ENCODE peak calls at places on chromosomes 13 and 19, in seven cellular contexts. One of them, this sample, is unnamed.

GRCh38 chr13:42708391-42708790 is 73.0 kb upstream of the FAM216B start:
- DNase-seq in HepG2: no peak
- DNase-seq in H1: no peak
- DNase-seq in GM12878: no peak
- DNase-seq in HCT116: no peak
- DNase-seq in SK-N-SH: no peak
- DNase-seq in K562: no peak
- DNase-seq in this sample: no peak

GRCh38 chr13:101706651-101707050 is 254.2 kb downstream of the ITGBL1 start:
- DNase-seq in HCT116: no peak
- DNase-seq in HepG2: peak
- DNase-seq in H1: no peak
- DNase-seq in K562: no peak
- DNase-seq in GM12878: no peak
- DNase-seq in SK-N-SH: no peak
- DNase-seq in this sample: no peak

GRCh38 chr13:63938851-63939250 is 2523.2 kb upstream of the PCDH20 start:
- DNase-seq in HepG2: no peak
- DNase-seq in HCT116: no peak
- DNase-seq in SK-N-SH: no peak
- DNase-seq in H1: no peak
- DNase-seq in K562: no peak
- DNase-seq in GM12878: no peak
- DNase-seq in this sample: no peak

GRCh38 chr19:10749435-10750384 is 31.8 kb downstream of the DNM2 start:
- DNase-seq in GM12878: no peak
- DNase-seq in H1: no peak
- DNase-seq in SK-N-SH: no peak
- DNase-seq in HCT116: no peak
- DNase-seq in K562: no peak
- DNase-seq in HepG2: peak
- DNase-seq in this sample: no peak

GRCh38 chr13:99796175-99796819 is 175.3 kb downstream of the ZIC5 start:
- DNase-seq in K562: peak
- DNase-seq in HepG2: peak
- DNase-seq in H1: no peak
- DNase-seq in SK-N-SH: no peak
- DNase-seq in HCT116: no peak
- DNase-seq in GM12878: no peak
- DNase-seq in this sample: peak

GRCh38 chr19:29603308-29603707 is 2.8 kb upstream of the POP4 start:
- DNase-seq in H1: no peak
- DNase-seq in GM12878: no peak
- DNase-seq in K562: no peak
- DNase-seq in HCT116: no peak
- DNase-seq in SK-N-SH: no peak
- DNase-seq in HepG2: no peak
- DNase-seq in this sample: no peak

GRCh38 chr13:67043901-67044300 is 186.2 kb downstream of the PCDH9 start:
- DNase-seq in SK-N-SH: no peak
- DNase-seq in GM12878: no peak
- DNase-seq in K562: no peak
- DNase-seq in HCT116: no peak
- DNase-seq in H1: no peak
- DNase-seq in HepG2: no peak
- DNase-seq in this sample: no peak

GRCh38 chr19:31349160-31349881 is at the start of gene TSHZ3:
- DNase-seq in SK-N-SH: peak
- DNase-seq in K562: peak
- DNase-seq in H1: no peak
- DNase-seq in HCT116: no peak
- DNase-seq in HepG2: no peak
- DNase-seq in GM12878: no peak
- DNase-seq in this sample: peak

GRCh38 chr13:86572115-86572514 is 772.9 kb upstream of the SLITRK6 start:
- DNase-seq in K562: no peak
- DNase-seq in HepG2: no peak
- DNase-seq in GM12878: no peak
- DNase-seq in H1: no peak
- DNase-seq in HCT116: peak
- DNase-seq in SK-N-SH: no peak
- DNase-seq in this sample: no peak

GRCh38 chr13:110006304-110006703 is 219.9 kb upstream of the IRS2 start:
- DNase-seq in K562: no peak
- DNase-seq in GM12878: no peak
- DNase-seq in SK-N-SH: no peak
- DNase-seq in HCT116: peak
- DNase-seq in H1: no peak
- DNase-seq in HepG2: no peak
- DNase-seq in this sample: no peak

GRCh38 chr19:7223429-7223828 is 70.8 kb downstream of the INSR start:
- DNase-seq in SK-N-SH: no peak
- DNase-seq in HCT116: no peak
- DNase-seq in HepG2: no peak
- DNase-seq in K562: no peak
- DNase-seq in GM12878: no peak
- DNase-seq in H1: no peak
- DNase-seq in this sample: no peak

GRCh38 chr13:80055804-80056203 is 285.1 kb downstream of the SPRY2 start:
- DNase-seq in HepG2: no peak
- DNase-seq in HCT116: no peak
- DNase-seq in GM12878: no peak
- DNase-seq in SK-N-SH: no peak
- DNase-seq in K562: no peak
- DNase-seq in H1: no peak
- DNase-seq in this sample: no peak

GRCh38 chr19:38975214-38975860 is at the start of gene FBXO17:
- DNase-seq in H1: no peak
- DNase-seq in SK-N-SH: peak
- DNase-seq in HCT116: no peak
- DNase-seq in GM12878: no peak
- DNase-seq in HepG2: peak
- DNase-seq in K562: peak
- DNase-seq in this sample: no peak

GRCh38 chr19:38425810-38426466 is at the start of gene RASGRP4:
- DNase-seq in H1: no peak
- DNase-seq in HCT116: no peak
- DNase-seq in K562: peak
- DNase-seq in HepG2: no peak
- DNase-seq in GM12878: no peak
- DNase-seq in SK-N-SH: no peak
- DNase-seq in this sample: no peak

GRCh38 chr13:98998831-98999634 is 21.2 kb upstream of the DOCK9 start:
- DNase-seq in GM12878: peak
- DNase-seq in H1: no peak
- DNase-seq in SK-N-SH: no peak
- DNase-seq in HCT116: no peak
- DNase-seq in HepG2: no peak
- DNase-seq in K562: no peak
- DNase-seq in this sample: no peak

GRCh38 chr13:88651531-88651930 is 980.4 kb downstream of the SLITRK5 start:
- DNase-seq in HCT116: no peak
- DNase-seq in K562: no peak
- DNase-seq in GM12878: peak
- DNase-seq in SK-N-SH: no peak
- DNase-seq in HepG2: no peak
- DNase-seq in H1: no peak
- DNase-seq in this sample: no peak

GRCh38 chr13:74620711-74621110 is 486.5 kb upstream of the KLF12 start:
- DNase-seq in K562: no peak
- DNase-seq in H1: no peak
- DNase-seq in GM12878: no peak
- DNase-seq in HCT116: no peak
- DNase-seq in SK-N-SH: no peak
- DNase-seq in HepG2: no peak
- DNase-seq in this sample: no peak

GRCh38 chr13:45325806-45326205 is 15.2 kb downstream of the TPT1 start:
- DNase-seq in GM12878: no peak
- DNase-seq in HCT116: no peak
- DNase-seq in HepG2: peak
- DNase-seq in H1: no peak
- DNase-seq in K562: no peak
- DNase-seq in SK-N-SH: no peak
- DNase-seq in this sample: no peak

GRCh38 chr13:46354143-46355087 is 32.6 kb downstream of the RUBCNL start:
- DNase-seq in HCT116: peak
- DNase-seq in H1: no peak
- DNase-seq in SK-N-SH: no peak
- DNase-seq in HepG2: peak
- DNase-seq in K562: no peak
- DNase-seq in GM12878: peak
- DNase-seq in this sample: no peak

GRCh38 chr19:42401365-42402303 is 11.5 kb upstream of the CNFN start:
- DNase-seq in GM12878: no peak
- DNase-seq in K562: peak
- DNase-seq in HepG2: peak
- DNase-seq in HCT116: no peak
- DNase-seq in SK-N-SH: peak
- DNase-seq in H1: peak
- DNase-seq in this sample: peak

GRCh38 chr13:29849731-29850212 is 645 bp downstream of the UBL3 start:
- DNase-seq in HCT116: no peak
- DNase-seq in K562: peak
- DNase-seq in GM12878: no peak
- DNase-seq in H1: no peak
- DNase-seq in HepG2: peak
- DNase-seq in SK-N-SH: peak
- DNase-seq in this sample: no peak

GRCh38 chr19:1756705-1757445 is 3.6 kb downstream of the ONECUT3 start:
- DNase-seq in SK-N-SH: no peak
- DNase-seq in HepG2: no peak
- DNase-seq in HCT116: no peak
- DNase-seq in GM12878: no peak
- DNase-seq in K562: no peak
- DNase-seq in H1: no peak
- DNase-seq in this sample: no peak

GRCh38 chr13:110713981-110714797 is 689 bp downstream of the ING1 start:
- DNase-seq in H1: no peak
- DNase-seq in GM12878: no peak
- DNase-seq in HepG2: peak
- DNase-seq in SK-N-SH: peak
- DNase-seq in HCT116: no peak
- DNase-seq in K562: no peak
- DNase-seq in this sample: no peak

GRCh38 chr19:47495478-47496372 is 11.7 kb upstream of the KPTN start:
- DNase-seq in HCT116: no peak
- DNase-seq in H1: no peak
- DNase-seq in HepG2: no peak
- DNase-seq in SK-N-SH: no peak
- DNase-seq in K562: no peak
- DNase-seq in GM12878: no peak
- DNase-seq in this sample: no peak

GRCh38 chr19:47494211-47494547 is 10.2 kb upstream of the KPTN start:
- DNase-seq in GM12878: no peak
- DNase-seq in K562: no peak
- DNase-seq in SK-N-SH: peak
- DNase-seq in HepG2: no peak
- DNase-seq in H1: no peak
- DNase-seq in HCT116: no peak
- DNase-seq in this sample: no peak

GRCh38 chr19:47492571-47493377 is 8.8 kb upstream of the KPTN start:
- DNase-seq in GM12878: no peak
- DNase-seq in H1: no peak
- DNase-seq in SK-N-SH: no peak
- DNase-seq in K562: no peak
- DNase-seq in HepG2: no peak
- DNase-seq in HCT116: no peak
- DNase-seq in this sample: no peak

GRCh38 chr19:47493378-47494210 is 9.6 kb upstream of the KPTN start:
- DNase-seq in GM12878: no peak
- DNase-seq in HCT116: no peak
- DNase-seq in H1: no peak
- DNase-seq in HepG2: no peak
- DNase-seq in K562: no peak
- DNase-seq in SK-N-SH: no peak
- DNase-seq in this sample: no peak

GRCh38 chr19:47494729-47495128 is 10.7 kb upstream of the KPTN start:
- DNase-seq in K562: no peak
- DNase-seq in SK-N-SH: peak
- DNase-seq in GM12878: no peak
- DNase-seq in H1: no peak
- DNase-seq in HepG2: no peak
- DNase-seq in HCT116: no peak
- DNase-seq in this sample: no peak
- TF ChIP-seq JUND in K562: no peak
- TF ChIP-seq JUND in SK-N-SH: no peak
- TF ChIP-seq JUND in GM12878: no peak
- TF ChIP-seq JUND in H1: no peak
- TF ChIP-seq JUND in HepG2: no peak
- TF ChIP-seq JUND in HCT116: no peak
- TF ChIP-seq JUND in this sample: no peak

GRCh38 chr19:16949496-16950023 is 60.8 kb downstream of the F2RL3 start:
- DNase-seq in HepG2: no peak
- DNase-seq in K562: no peak
- DNase-seq in GM12878: no peak
- DNase-seq in SK-N-SH: no peak
- DNase-seq in HCT116: no peak
- DNase-seq in H1: no peak
- DNase-seq in this sample: no peak
- TF ChIP-seq JUND in HepG2: no peak
- TF ChIP-seq JUND in K562: no peak
- TF ChIP-seq JUND in GM12878: no peak
- TF ChIP-seq JUND in SK-N-SH: no peak
- TF ChIP-seq JUND in HCT116: no peak
- TF ChIP-seq JUND in H1: no peak
- TF ChIP-seq JUND in this sample: no peak

DNA sequence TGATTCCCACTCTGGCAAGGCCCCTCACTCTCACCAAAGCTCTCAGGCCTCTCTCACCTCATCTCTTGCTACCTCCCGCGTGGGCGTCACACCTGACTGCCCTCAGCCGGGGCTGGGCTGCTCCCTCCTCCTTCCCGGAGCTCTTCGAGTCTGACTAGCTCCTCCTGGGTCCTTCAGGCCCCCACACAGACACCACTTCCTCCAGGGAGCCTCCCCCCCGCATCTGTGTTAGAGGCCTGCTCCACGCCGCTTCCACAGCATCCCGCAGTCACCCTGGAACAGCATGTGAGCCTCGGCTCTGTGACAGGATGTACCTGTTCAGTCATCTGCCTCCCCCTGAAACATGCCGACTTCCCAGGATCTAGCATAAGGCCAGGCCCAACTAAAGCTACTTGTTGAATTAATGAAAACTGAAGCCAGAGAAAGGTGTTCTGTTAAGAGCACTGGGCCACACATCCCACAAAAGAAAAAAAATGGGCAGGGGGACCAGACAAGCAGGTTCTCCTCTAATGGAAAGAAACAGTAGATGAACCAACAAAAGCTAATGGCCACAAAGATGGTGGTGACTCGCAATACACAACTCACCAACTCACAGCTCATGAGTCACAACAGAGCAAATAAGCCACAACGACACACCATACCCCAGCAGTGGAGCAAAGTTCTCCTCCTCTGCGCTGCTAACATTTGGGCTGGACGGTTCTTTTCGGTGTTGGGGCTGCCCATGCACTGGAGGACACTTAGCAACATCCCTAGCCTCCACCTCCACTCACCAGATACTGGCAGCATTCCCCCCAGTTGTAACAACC is 3.0 kb downstream of the PPP6R1 start:
- DNase-seq in H1: no peak
- DNase-seq in GM12878: peak
- DNase-seq in HCT116: no peak
- DNase-seq in SK-N-SH: no peak
- DNase-seq in HepG2: peak
- DNase-seq in K562: peak
- DNase-seq in this sample: no peak
- TF ChIP-seq JUND in H1: no peak
- TF ChIP-seq JUND in GM12878: no peak
- TF ChIP-seq JUND in HCT116: no peak
- TF ChIP-seq JUND in SK-N-SH: no peak
- TF ChIP-seq JUND in HepG2: no peak
- TF ChIP-seq JUND in K562: no peak
- TF ChIP-seq JUND in this sample: no peak

GRCh38 chr19:46678110-46678732 is 17.2 kb upstream of the DACT3 start:
- DNase-seq in GM12878: no peak
- DNase-seq in H1: no peak
- DNase-seq in HCT116: peak
- DNase-seq in K562: peak
- DNase-seq in HepG2: no peak
- DNase-seq in SK-N-SH: peak
- DNase-seq in this sample: no peak
- TF ChIP-seq JUND in GM12878: no peak
- TF ChIP-seq JUND in H1: no peak
- TF ChIP-seq JUND in HCT116: no peak
- TF ChIP-seq JUND in K562: no peak
- TF ChIP-seq JUND in HepG2: no peak
- TF ChIP-seq JUND in SK-N-SH: no peak
- TF ChIP-seq JUND in this sample: no peak

This sample was measured in T47D.